ENCODE peak calls at places on chromosomes 1 and 21, in nine cellular contexts. One of them, this sample, is unnamed.

GRCh38 chr1:202297291-202297690 is 44.4 kb downstream of the UBE2T start:
- DNase-seq in fibroblast of villous mesenchyme: no peak
- DNase-seq in PC-9: no peak
- DNase-seq in kidney glomerular epithelial cell: no peak
- DNase-seq in thoracic aorta: no peak
- DNase-seq in cerebellar cortex: no peak
- DNase-seq in endodermal cell: no peak
- DNase-seq in COR-L47: no peak
- DNase-seq in kidney tubule cell: no peak
- DNase-seq in this sample: no peak

GRCh38 chr1:207064546-207064945 is 11.5 kb downstream of the PFKFB2 start:
- DNase-seq in fibroblast of villous mesenchyme: no peak
- DNase-seq in PC-9: no peak
- DNase-seq in kidney glomerular epithelial cell: no peak
- DNase-seq in thoracic aorta: no peak
- DNase-seq in cerebellar cortex: no peak
- DNase-seq in endodermal cell: no peak
- DNase-seq in COR-L47: no peak
- DNase-seq in kidney tubule cell: no peak
- DNase-seq in this sample: no peak

GRCh38 chr1:175307160-175307559 is 114.6 kb upstream of the KIAA0040 start:
- DNase-seq in fibroblast of villous mesenchyme: no peak
- DNase-seq in PC-9: no peak
- DNase-seq in kidney glomerular epithelial cell: no peak
- DNase-seq in thoracic aorta: no peak
- DNase-seq in cerebellar cortex: no peak
- DNase-seq in endodermal cell: no peak
- DNase-seq in COR-L47: no peak
- DNase-seq in kidney tubule cell: no peak
- DNase-seq in this sample: no peak

GRCh38 chr1:223129229-223129851 is 13.7 kb downstream of the TLR5 start:
- DNase-seq in fibroblast of villous mesenchyme: peak; percentile 38
- DNase-seq in PC-9: peak; percentile 67
- DNase-seq in kidney glomerular epithelial cell: peak; percentile 2
- DNase-seq in thoracic aorta: no peak
- DNase-seq in cerebellar cortex: peak; percentile 32
- DNase-seq in endodermal cell: peak; percentile 97
- DNase-seq in COR-L47: no peak
- DNase-seq in kidney tubule cell: peak; percentile 64
- DNase-seq in this sample: peak; percentile 69

GRCh38 chr1:235960799-235961198 is 94.1 kb upstream of the LYST start:
- DNase-seq in fibroblast of villous mesenchyme: no peak
- DNase-seq in PC-9: no peak
- DNase-seq in kidney glomerular epithelial cell: no peak
- DNase-seq in thoracic aorta: no peak
- DNase-seq in cerebellar cortex: no peak
- DNase-seq in endodermal cell: no peak
- DNase-seq in COR-L47: no peak
- DNase-seq in kidney tubule cell: no peak
- DNase-seq in this sample: no peak

GRCh38 chr21:39776589-39776988 is 31.6 kb downstream of the IGSF5 start:
- DNase-seq in fibroblast of villous mesenchyme: no peak
- DNase-seq in PC-9: no peak
- DNase-seq in kidney glomerular epithelial cell: no peak
- DNase-seq in thoracic aorta: no peak
- DNase-seq in cerebellar cortex: no peak
- DNase-seq in endodermal cell: no peak
- DNase-seq in COR-L47: no peak
- DNase-seq in kidney tubule cell: peak; percentile 20
- DNase-seq in this sample: no peak

GRCh38 chr1:21816602-21817302 is 4.7 kb downstream of the LDLRAD2 start:
- DNase-seq in fibroblast of villous mesenchyme: peak; percentile 73
- DNase-seq in PC-9: peak; percentile 69
- DNase-seq in kidney glomerular epithelial cell: peak; percentile 69
- DNase-seq in thoracic aorta: no peak
- DNase-seq in cerebellar cortex: no peak
- DNase-seq in endodermal cell: peak; percentile 47
- DNase-seq in COR-L47: no peak
- DNase-seq in kidney tubule cell: peak; percentile 91
- DNase-seq in this sample: no peak

GRCh38 chr1:180343931-180344406 is 113.9 kb downstream of the LHX4 start:
- DNase-seq in fibroblast of villous mesenchyme: peak; percentile 53
- DNase-seq in PC-9: no peak
- DNase-seq in kidney glomerular epithelial cell: no peak
- DNase-seq in thoracic aorta: no peak
- DNase-seq in cerebellar cortex: peak; percentile 84
- DNase-seq in endodermal cell: no peak
- DNase-seq in COR-L47: peak; percentile 89
- DNase-seq in kidney tubule cell: peak; percentile 20
- DNase-seq in this sample: no peak

GRCh38 chr1:236489710-236490377 is 33.9 kb upstream of the LGALS8 start:
- DNase-seq in fibroblast of villous mesenchyme: peak; percentile 69
- DNase-seq in PC-9: no peak
- DNase-seq in kidney glomerular epithelial cell: peak; percentile 48
- DNase-seq in thoracic aorta: no peak
- DNase-seq in cerebellar cortex: peak; percentile 61
- DNase-seq in endodermal cell: peak; percentile 45
- DNase-seq in COR-L47: peak; percentile 65
- DNase-seq in kidney tubule cell: peak; percentile 68
- DNase-seq in this sample: no peak

GRCh38 chr1:209246660-209247059 is 336.9 kb upstream of the CAMK1G start:
- DNase-seq in fibroblast of villous mesenchyme: no peak
- DNase-seq in PC-9: no peak
- DNase-seq in kidney glomerular epithelial cell: no peak
- DNase-seq in thoracic aorta: no peak
- DNase-seq in cerebellar cortex: no peak
- DNase-seq in endodermal cell: no peak
- DNase-seq in COR-L47: no peak
- DNase-seq in kidney tubule cell: peak; percentile 56
- DNase-seq in this sample: no peak